ENCODE peak calls at places on chromosome 1, in seven cellular contexts. X is AG08396; D is HCT116; Z is neuronal stem cell; U is HEK293T; V is stimulated activated naive CD8-positive, alpha-beta T cell treated with anti-CD3 and anti-CD28 coated beads, Interleukin-15, Interleukin-2, amounts not matched to agents 100 U/mL and 50 U/mL, for 24 hours; Y is NT2/D1. F is an unnamed sample.

GRCh38 chr1:25033828-25034451 is 103.9 kb upstream of the RUNX3 start:
- DNase-seq in X (no peak), D (no peak), Z (no peak), U (no peak), V (peak; percentile 60), Y (no peak), F (no peak)

GRCh38 chr1:116988248-116988647 is 13.3 kb upstream of the CD101 start:
- DNase-seq in X (no peak), D (no peak), Z (no peak), U (no peak), V (no peak), Y (no peak), F (no peak)

GRCh38 chr1:113858418-113858817 is 13.1 kb downstream of the PTPN22 start:
- DNase-seq in X (no peak), D (no peak), Z (no peak), U (no peak), V (no peak), Y (no peak), F (no peak)

GRCh38 chr1:32702599-32703478 is at the start of gene SYNC:
- DNase-seq in X (peak; percentile 91), D (no peak), Z (no peak), U (peak; percentile 68), V (peak; percentile 22), Y (no peak), F (no peak)

GRCh38 chr1:29986986-29987385 is 736.4 kb downstream of the MATN1 start:
- DNase-seq in X (no peak), D (no peak), Z (no peak), U (no peak), V (no peak), Y (no peak), F (no peak)

GRCh38 chr1:215421772-215422171 is 145.3 kb upstream of the KCTD3 start:
- DNase-seq in X (no peak), D (no peak), Z (no peak), U (no peak), V (no peak), Y (no peak), F (no peak)

GRCh38 chr1:3084154-3084553 is 15.2 kb downstream of the PRDM16 start:
- DNase-seq in X (no peak), D (no peak), Z (no peak), U (no peak), V (no peak), Y (no peak), F (no peak)

GRCh38 chr1:52677407-52677806 is 20.7 kb downstream of the COA7 start:
- DNase-seq in X (no peak), D (no peak), Z (no peak), U (no peak), V (no peak), Y (no peak), F (no peak)

GRCh38 chr1:101843160-101843559 is 153.6 kb downstream of the OLFM3 start:
- DNase-seq in X (no peak), D (no peak), Z (no peak), U (no peak), V (no peak), Y (peak; percentile 49), F (no peak)

GRCh38 chr1:229714964-229715603 is 89.0 kb downstream of the URB2 start:
- DNase-seq in X (no peak), D (peak; percentile 37), Z (no peak), U (no peak), V (peak; percentile 44), Y (no peak), F (peak; percentile 22)

GRCh38 chr1:87123610-87124009 is 205.1 kb upstream of the LMO4 start:
- DNase-seq in X (no peak), D (no peak), Z (no peak), U (no peak), V (no peak), Y (no peak), F (no peak)

GRCh38 chr1:62144238-62144831 is 50.3 kb upstream of the L1TD1 start:
- DNase-seq in X (peak; percentile 39), D (peak; percentile 31), Z (peak; percentile 55), U (peak; percentile 66), V (peak; percentile 16), Y (peak; percentile 72), F (no peak)

GRCh38 chr1:228940526-228940925 is 205.2 kb downstream of the RHOU start:
- DNase-seq in X (no peak), D (no peak), Z (no peak), U (no peak), V (no peak), Y (no peak), F (no peak)

GRCh38 chr1:71666609-71667008 is 585.8 kb upstream of the ZRANB2 start:
- DNase-seq in X (no peak), D (no peak), Z (no peak), U (no peak), V (no peak), Y (no peak), F (no peak)

GRCh38 chr1:111961773-111962565 is 27.5 kb downstream of the KCND3 start:
- DNase-seq in X (no peak), D (no peak), Z (no peak), U (no peak), V (no peak), Y (no peak), F (no peak)

GRCh38 chr1:162680419-162681126 is 48.3 kb downstream of the DDR2 start:
- DNase-seq in X (no peak), D (no peak), Z (no peak), U (no peak), V (no peak), Y (no peak), F (no peak)

GRCh38 chr1:195664628-195665027 is 943.6 kb downstream of the KCNT2 start:
- DNase-seq in X (no peak), D (no peak), Z (no peak), U (no peak), V (no peak), Y (no peak), F (no peak)

GRCh38 chr1:160018900-160019299 is 12.9 kb downstream of the PIGM start:
- DNase-seq in X (peak; percentile 46), D (no peak), Z (no peak), U (no peak), V (no peak), Y (no peak), F (no peak)

GRCh38 chr1:237702161-237702560 is 188.6 kb downstream of the ZP4 start:
- DNase-seq in X (no peak), D (no peak), Z (no peak), U (no peak), V (no peak), Y (no peak), F (no peak)

F was measured in activated T-helper 9 cell treated with anti-CD3 and anti-CD28 coated beads, Interleukin-2, amount 50 U/mL, for 16 hours.